ENCODE peak calls at places on chromosomes 4 and X, in five cellular contexts. P, N, Z, U and M are unnamed samples.

GRCh38 chr4:73653695-73654106 is 33.5 kb upstream of the RASSF6 start:
- DNase-seq in P (peak; percentile 33), N (peak; percentile 69), Z (peak; percentile 81), U (no peak), M (no peak)

GRCh38 chr4:143700060-143700419 is 435 bp downstream of the FREM3 start:
- DNase-seq in P (no peak), N (peak; percentile 61), Z (no peak), U (no peak), M (peak; percentile 71)

GRCh38 chrX:3549442-3549875 is 164.0 kb downstream of the PRKX start:
- DNase-seq in P (no peak), N (peak; percentile 8), Z (no peak), U (no peak), M (no peak)

GRCh38 chr4:151117371-151117962 is 18.0 kb downstream of the RPS3A start:
- DNase-seq in P (peak; percentile 37), N (peak; percentile 88), Z (peak; percentile 59), U (no peak), M (no peak)

GRCh38 chrX:30015440-30015839 is 199.9 kb upstream of the MAGEB2 start:
- DNase-seq in P (no peak), N (no peak), Z (no peak), U (no peak), M (no peak)

GRCh38 chrX:133215017-133215416 is 3.1 kb downstream of the TFDP3 start:
- DNase-seq in P (no peak), N (no peak), Z (no peak), U (no peak), M (no peak)

GRCh38 chr4:14375816-14376215 is 626.5 kb upstream of the CPEB2 start:
- DNase-seq in P (no peak), N (no peak), Z (no peak), U (no peak), M (no peak)

GRCh38 chr4:612052-612748 is 13.2 kb upstream of the PDE6B start:
- DNase-seq in P (no peak), N (no peak), Z (no peak), U (peak; percentile 65), M (no peak)

GRCh38 chr4:171812377-171813194 is 618 bp upstream of the GALNTL6 start:
- DNase-seq in P (no peak), N (peak; percentile 53), Z (no peak), U (no peak), M (peak; percentile 56)

GRCh38 chr4:41930139-41930831 is 4.9 kb upstream of the TMEM33 start:
- DNase-seq in P (no peak), N (no peak), Z (no peak), U (no peak), M (no peak)

GRCh38 chr4:116016201-116016600 is 902.8 kb upstream of the NDST4 start:
- DNase-seq in P (peak; percentile 18), N (peak; percentile 12), Z (peak; percentile 81), U (no peak), M (peak; percentile 72)

GRCh38 chr4:109429545-109429944 is 4.1 kb upstream of the SEC24B start:
- DNase-seq in P (no peak), N (no peak), Z (no peak), U (no peak), M (no peak)

GRCh38 chrX:16160729-16161128 is 6.6 kb upstream of the MAGEB17 start:
- DNase-seq in P (peak; percentile 66), N (no peak), Z (no peak), U (no peak), M (no peak)

GRCh38 chr4:8913858-8914460 is 42.3 kb upstream of the HMX1 start:
- DNase-seq in P (no peak), N (no peak), Z (no peak), U (peak; percentile 58), M (peak; percentile 33)

GRCh38 chr4:8607603-8608481 is 15.3 kb downstream of the CPZ start:
- DNase-seq in P (no peak), N (peak; percentile 88), Z (peak; percentile 38), U (no peak), M (no peak)

GRCh38 chrX:20414066-20414465 is 147.4 kb upstream of the RPS6KA3 start:
- DNase-seq in P (no peak), N (no peak), Z (no peak), U (no peak), M (no peak)

GRCh38 chrX:22118161-22118830 is 86.2 kb downstream of the PHEX start:
- DNase-seq in P (no peak), N (peak; percentile 17), Z (no peak), U (no peak), M (no peak)

GRCh38 chr4:153257151-153257620 is 52.9 kb downstream of the TRIM2 start:
- DNase-seq in P (no peak), N (peak; percentile 74), Z (no peak), U (no peak), M (no peak)

GRCh38 chr4:15711762-15712161 is 8.9 kb downstream of the BST1 start:
- DNase-seq in P (no peak), N (no peak), Z (no peak), U (no peak), M (no peak)

GRCh38 chr4:56129431-56129861 is 180.7 kb downstream of the CEP135 start:
- DNase-seq in P (peak; percentile 79), N (peak; percentile 79), Z (peak; percentile 58), U (no peak), M (no peak)

GRCh38 chr4:95084584-95084983 is 326.8 kb downstream of the BMPR1B start:
- DNase-seq in P (no peak), N (no peak), Z (no peak), U (no peak), M (no peak)

GRCh38 chr4:24662065-24662464 is 77.7 kb upstream of the DHX15 start:
- DNase-seq in P (no peak), N (peak; percentile 76), Z (no peak), U (no peak), M (no peak)

GRCh38 chr4:10963958-10964705 is 279.6 kb upstream of the CLNK start:
- DNase-seq in P (no peak), N (peak; percentile 55), Z (no peak), U (no peak), M (no peak)

GRCh38 chrX:129980540-129981206 is 1.8 kb upstream of the BCORL1 start:
- DNase-seq in P (no peak), N (peak; percentile 58), Z (peak; percentile 59), U (no peak), M (peak; percentile 86)

GRCh38 chr4:138602664-138603063 is 360.5 kb upstream of the SLC7A11 start:
- DNase-seq in P (no peak), N (no peak), Z (no peak), U (no peak), M (no peak)

GRCh38 chr4:66572949-66573348 is 902.7 kb upstream of the EPHA5 start:
- DNase-seq in P (no peak), N (no peak), Z (no peak), U (no peak), M (no peak)

GRCh38 chr4:168605411-168605810 is 108.6 kb downstream of the PALLD start:
- DNase-seq in P (no peak), N (no peak), Z (no peak), U (no peak), M (no peak)

GRCh38 chr4:1987296-1987695 is 21.5 kb downstream of the NELFA start:
- DNase-seq in P (no peak), N (no peak), Z (no peak), U (no peak), M (no peak)

GRCh38 chrX:68249904-68250303 is 183.4 kb downstream of the OPHN1 start:
- DNase-seq in P (no peak), N (no peak), Z (no peak), U (no peak), M (no peak)

GRCh38 chr4:147924604-147925412 is 192.9 kb downstream of the ARHGAP10 start:
- DNase-seq in P (no peak), N (peak; percentile 80), Z (peak; percentile 31), U (no peak), M (no peak)

GRCh38 chr4:71113294-71113693 is 119.8 kb downstream of the DCK start:
- DNase-seq in P (peak; percentile 19), N (peak; percentile 43), Z (no peak), U (no peak), M (no peak)

GRCh38 chr4:40583850-40584439 is 45.7 kb downstream of the RBM47 start:
- DNase-seq in P (no peak), N (no peak), Z (no peak), U (no peak), M (no peak)
- TF ChIP-seq POLR2AphosphoS5 in P (no peak), N (no peak), Z (no peak), U (no peak), M (no peak)

GRCh38 chr4:145533011-145533410 is 51.4 kb downstream of the SMAD1 start:
- DNase-seq in P (no peak), N (no peak), Z (no peak), U (no peak), M (no peak)
- H3K4me1 ChIP-seq in P (no peaks in the 10 kb centered on the region), N (peaks cover 6% of the 10 kb centered on the region), Z (peaks cover 5% of the 10 kb centered on the region), U (peaks cover 13% of the 10 kb centered on the region), M (no peaks in the 10 kb centered on the region)

GRCh38 chr4:54254116-54254914 is 25.2 kb downstream of the PDGFRA start:
- DNase-seq in P (no peak), N (no peak), Z (no peak), U (no peak), M (no peak)

GRCh38 chr4:54255881-54256280 is 26.8 kb downstream of the PDGFRA start:
- DNase-seq in P (no peak), N (no peak), Z (no peak), U (no peak), M (peak; percentile 72)

GRCh38 chr4:54256491-54257167 is 27.5 kb downstream of the PDGFRA start:
- DNase-seq in P (no peak), N (no peak), Z (no peak), U (no peak), M (no peak)

GRCh38 chr4:54254915-54255246 is 25.8 kb downstream of the PDGFRA start:
- DNase-seq in P (no peak), N (no peak), Z (no peak), U (no peak), M (no peak)
- TF ChIP-seq POLR2AphosphoS5 in P (no peak), N (no peak), Z (no peak), U (no peak), M (no peak)

GRCh38 chr4:158280856-158281255 is 70.6 kb downstream of the TMEM144 start:
- DNase-seq in P (no peak), N (no peak), Z (no peak), U (no peak), M (no peak)

GRCh38 chr4:158285429-158286216 is 75.3 kb downstream of the TMEM144 start:
- DNase-seq in P (no peak), N (no peak), Z (no peak), U (no peak), M (no peak)

GRCh38 chr4:158277558-158277957 is 67.3 kb downstream of the TMEM144 start:
- DNase-seq in P (no peak), N (no peak), Z (no peak), U (no peak), M (no peak)

DNA sequence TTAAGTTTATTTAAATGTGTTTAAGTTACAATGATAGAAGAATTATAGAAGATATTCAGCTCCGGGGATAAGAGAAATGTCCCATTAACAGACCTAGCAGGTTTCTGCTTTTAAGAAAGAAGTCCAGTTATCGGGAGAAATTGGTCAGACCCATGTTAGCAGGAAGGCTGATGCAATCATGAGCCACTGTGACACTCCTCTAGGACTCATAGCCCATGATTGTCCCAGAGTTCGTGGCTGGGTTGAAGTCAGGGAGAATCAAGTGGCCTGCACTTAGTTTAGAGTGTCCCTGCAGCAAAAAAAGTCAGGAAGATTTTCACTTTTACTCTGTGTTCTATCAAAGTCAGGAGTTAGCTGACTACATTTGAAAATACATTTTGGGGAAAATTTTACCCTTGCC is 72.0 kb downstream of the TMEM144 start:
- DNase-seq in P (peak; percentile 48), N (no peak), Z (no peak), U (no peak), M (no peak)
- H3K4me1 ChIP-seq in P (no peaks in the 10 kb centered on the region), N (peaks cover 9% of the 10 kb centered on the region), Z (no peaks in the 10 kb centered on the region), U (no peaks in the 10 kb centered on the region), M (no peaks in the 10 kb centered on the region)